ENCODE peak calls at places on chromosomes 6 and 20, in ten cellular contexts. P is brain microvascular endothelial cell; X is heart left ventricle; M is mesendoderm; E is pancreas; T is CD8-positive, alpha-beta memory T cell; O is left ventricle myocardium inferior; Y is colonic mucosa; U is uterus; K is GM23338. N is an unnamed sample. For H3K36me3, the result is how much of the 10 kb centered on the place peaks cover.

GRCh38 chr20:12936020-12936419 is 72.8 kb upstream of the SPTLC3 start:
- DNase-seq in O (no peak), U (no peak), K (peak), T (no peak), E (no peak), X (no peak), P (no peak), M (peak), Y (no peak), N (no peak)

GRCh38 chr6:157981395-157982296 is at the start of gene SYNJ2:
- DNase-seq in Y (peak), X (peak), M (peak), K (peak), O (peak), E (peak), U (peak), P (peak), T (peak), N (peak)

GRCh38 chr6:154474636-154475428 is 35.7 kb downstream of the CNKSR3 start:
- DNase-seq in E (no peak), M (no peak), P (peak), X (no peak), K (no peak), U (no peak), Y (no peak), T (no peak), O (no peak), N (no peak)

GRCh38 chr20:22460231-22460630 is 124.1 kb downstream of the FOXA2 start:
- DNase-seq in O (no peak), M (peak), E (no peak), P (no peak), Y (no peak), X (no peak), T (no peak), U (no peak), K (no peak), N (no peak)

GRCh38 chr6:46284472-46284871 is 113.7 kb upstream of the ENPP5 start:
- DNase-seq in T (no peak), P (no peak), Y (no peak), O (no peak), M (no peak), E (no peak), X (no peak), K (no peak), U (no peak), N (no peak)

GRCh38 chr20:47825011-47825762 is 39.9 kb upstream of the SULF2 start:
- DNase-seq in K (no peak), U (no peak), E (no peak), X (no peak), O (no peak), P (no peak), T (no peak), M (no peak), Y (no peak), N (no peak)

GRCh38 chr6:138809677-138810076 is 13.8 kb downstream of the ECT2L start:
- DNase-seq in M (no peak), K (no peak), Y (no peak), O (no peak), E (no peak), X (no peak), U (no peak), P (no peak), T (no peak), N (no peak)

GRCh38 chr20:46568570-46569129 is 18.2 kb upstream of the OCSTAMP start:
- DNase-seq in Y (no peak), M (no peak), P (peak), X (peak), T (no peak), O (peak), K (no peak), E (peak), U (peak), N (peak)

GRCh38 chr20:41173791-41174341 is 36.5 kb downstream of the PLCG1 start:
- DNase-seq in T (no peak), U (peak), P (no peak), K (no peak), X (no peak), M (no peak), E (no peak), Y (peak), O (no peak), N (peak)

GRCh38 chr6:20056350-20056992 is 155.8 kb downstream of the MBOAT1 start:
- DNase-seq in X (no peak), P (peak), T (no peak), U (no peak), Y (no peak), E (no peak), O (no peak), K (peak), M (peak), N (no peak)

GRCh38 chr6:10963113-10963512 is 76.3 kb downstream of the SYCP2L start:
- DNase-seq in E (no peak), M (no peak), O (no peak), Y (no peak), K (no peak), U (no peak), T (no peak), P (no peak), X (no peak), N (no peak)

GRCh38 chr6:108771421-108771820 is 76.8 kb upstream of the ARMC2 start:
- DNase-seq in P (no peak), Y (no peak), U (no peak), K (no peak), E (no peak), M (no peak), T (no peak), X (no peak), O (no peak), N (no peak)

GRCh38 chr6:68777956-68778355 is 142.9 kb downstream of the ADGRB3 start:
- DNase-seq in E (no peak), O (no peak), X (peak), M (no peak), U (no peak), P (peak), Y (no peak), T (no peak), K (no peak), N (no peak)

GRCh38 chr6:140174509-140174908 is 800.1 kb upstream of the CITED2 start:
- DNase-seq in K (no peak), T (no peak), O (no peak), U (no peak), E (no peak), X (no peak), M (no peak), P (peak), Y (no peak), N (no peak)

GRCh38 chr6:111361648-111362047 is 121.4 kb downstream of the REV3L start:
- DNase-seq in Y (peak), U (no peak), M (peak), P (peak), T (no peak), K (peak), O (no peak), E (no peak), X (no peak), N (no peak)

GRCh38 chr6:15522026-15522425 is 140.8 kb downstream of the DTNBP1 start:
- DNase-seq in E (no peak), X (no peak), U (no peak), T (no peak), Y (no peak), M (no peak), O (no peak), K (no peak), P (no peak), N (no peak)

GRCh38 chr6:15522427-15522826 is 140.4 kb downstream of the DTNBP1 start:
- DNase-seq in X (no peak), U (no peak), T (no peak), O (no peak), K (no peak), P (no peak), E (no peak), M (no peak), Y (no peak), N (no peak)

GRCh38 chr6:15520616-15521203 is 142.1 kb downstream of the DTNBP1 start:
- DNase-seq in U (no peak), X (no peak), P (no peak), K (no peak), O (no peak), E (no peak), T (no peak), Y (no peak), M (no peak), N (peak)

GRCh38 chr6:15522856-15523529 is 139.8 kb downstream of the DTNBP1 start:
- DNase-seq in U (no peak), P (no peak), T (no peak), Y (no peak), M (no peak), K (no peak), E (no peak), O (no peak), X (no peak), N (no peak)

GRCh38 chr6:15521516-15521915 is 141.3 kb downstream of the DTNBP1 start:
- DNase-seq in T (no peak), K (no peak), E (no peak), Y (no peak), M (no peak), U (no peak), O (no peak), P (no peak), X (no peak), N (no peak)
- H3K36me3 ChIP-seq in T (under half), K (half or more), E (under half), Y (under half), M (under half), U (under half), O (half or more), P (under half), X (half or more), N (under half)

GRCh38 chr20:37218976-37219375 is 39.6 kb upstream of the MROH8 start:
- DNase-seq in T (no peak), X (no peak), O (no peak), Y (no peak), U (no peak), P (no peak), K (no peak), M (no peak), E (no peak), N (no peak)
- H3K36me3 ChIP-seq in T (under half), X (half or more), O (half or more), Y (under half), U (under half), P (under half), K (under half), M (under half), E (under half), N (under half)

GRCh38 chr20:61989741-61990140 is 75.9 kb downstream of the TAF4 start:
- DNase-seq in T (no peak), Y (no peak), X (no peak), M (no peak), P (no peak), O (no peak), K (no peak), E (no peak), U (no peak), N (no peak)

GRCh38 chr20:61991476-61991875 is 74.2 kb downstream of the TAF4 start:
- DNase-seq in T (no peak), O (no peak), Y (no peak), P (no peak), M (no peak), U (no peak), E (no peak), K (no peak), X (no peak), N (no peak)

GRCh38 chr20:61986762-61987321 is 78.8 kb downstream of the TAF4 start:
- DNase-seq in X (no peak), U (no peak), M (no peak), T (no peak), P (no peak), K (no peak), Y (no peak), O (no peak), E (no peak), N (no peak)

GRCh38 chr20:61990484-61990883 is 75.2 kb downstream of the TAF4 start:
- DNase-seq in P (no peak), T (no peak), M (no peak), X (no peak), O (no peak), U (no peak), Y (no peak), E (no peak), K (no peak), N (no peak)

DNA sequence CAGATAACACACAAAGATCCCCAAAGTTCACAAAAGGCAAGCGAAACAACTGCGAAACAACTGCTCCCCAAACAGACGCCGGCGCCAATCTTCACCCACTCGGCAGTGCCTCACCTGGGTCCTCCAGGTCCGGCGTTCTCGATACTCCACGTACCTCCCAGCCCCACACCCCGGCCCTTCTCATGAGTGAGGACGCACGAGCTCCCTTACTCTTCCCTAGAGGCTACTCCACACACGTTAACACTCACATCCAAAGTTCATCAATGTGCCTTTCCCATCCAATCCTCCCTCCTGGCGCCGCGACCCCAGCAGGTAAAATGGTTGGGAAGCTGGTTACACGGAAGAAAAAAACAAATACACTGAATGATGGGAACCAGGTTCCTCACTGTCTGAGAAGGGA is 77.0 kb downstream of the TAF4 start:
- DNase-seq in M (no peak), K (no peak), T (no peak), O (no peak), P (no peak), U (no peak), X (no peak), Y (no peak), E (no peak), N (no peak)
- H3K36me3 ChIP-seq in M (under half), K (under half), T (under half), O (half or more), P (under half), U (under half), X (half or more), Y (under half), E (under half), N (under half)

GRCh38 chr6:15516923-15517560 is 145.8 kb downstream of the DTNBP1 start:
- DNase-seq in E (no peak), U (no peak), K (no peak), M (no peak), T (no peak), P (no peak), O (no peak), Y (no peak), X (no peak), N (peak)
- H3K36me3 ChIP-seq in E (under half), U (under half), K (half or more), M (under half), T (under half), P (under half), O (half or more), Y (under half), X (half or more), N (under half)

DNA sequence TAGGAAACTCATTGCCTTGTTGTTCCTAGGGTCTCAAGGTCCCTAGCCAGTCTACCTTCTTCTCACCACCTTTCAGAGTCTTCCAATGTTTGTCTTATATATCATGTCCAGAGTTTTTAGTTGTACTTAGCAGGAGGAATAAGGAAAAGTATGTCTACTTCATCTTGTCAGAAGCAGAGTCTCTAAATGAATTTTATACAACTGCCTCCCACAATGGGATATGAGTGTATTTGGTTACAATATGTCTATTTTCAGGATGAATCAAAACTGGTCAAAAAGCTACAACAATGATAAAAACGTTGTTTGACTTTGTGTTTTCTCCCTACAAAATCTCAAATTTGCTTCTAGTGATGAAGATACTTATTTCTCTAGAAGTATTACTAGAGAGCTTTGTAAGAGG is 7.0 kb downstream of the GLO1 start:
- DNase-seq in E (no peak), X (no peak), T (no peak), O (no peak), P (no peak), U (no peak), K (no peak), M (no peak), Y (no peak), N (no peak)
- H3K36me3 ChIP-seq in E (under half), X (under half), T (under half), O (under half), P (under half), U (under half), K (under half), M (under half), Y (under half), N (under half)

N was measured in aorta.